ENCODE peak calls at places on chromosome 1, in seven cellular contexts. V is NCI-H1694 treated with DMSO at 0.1 percent for 48 hours; E is stimulated activated CD8-positive, alpha-beta memory T cell treated with anti-CD3 and anti-CD28 coated beads, Interleukin-15, amount 100 ng/mL, for 1 hour; W is upper lobe of right lung; M is RKO; S is AG08396; O is HepG2. I is an unnamed sample.

GRCh38 chr1:28582248-28582615 is 9.8 kb upstream of the RAB42 start:
- DNase-seq in E (no peak), O (no peak), M (peak), V (peak), S (peak), W (no peak), I (peak)

GRCh38 chr1:18814340-18815202 is 44.9 kb downstream of the TAS1R2 start:
- DNase-seq in S (no peak), V (no peak), E (no peak), W (no peak), M (no peak), O (no peak), I (no peak)

GRCh38 chr1:225447001-225447615 is 19.3 kb upstream of the LBR start:
- DNase-seq in V (no peak), M (no peak), E (no peak), O (no peak), S (no peak), W (peak), I (no peak)

GRCh38 chr1:181469829-181470228 is 13.5 kb upstream of the CACNA1E start:
- DNase-seq in M (no peak), S (peak), W (no peak), E (no peak), O (no peak), V (no peak), I (no peak)

GRCh38 chr1:212471286-212471685 is 38.6 kb downstream of the NENF start:
- DNase-seq in W (peak), S (no peak), V (no peak), E (no peak), M (no peak), O (no peak), I (no peak)

GRCh38 chr1:176795929-176796328 is 333.0 kb downstream of the PAPPA2 start:
- DNase-seq in V (no peak), M (peak), W (no peak), O (no peak), E (no peak), S (no peak), I (no peak)

GRCh38 chr1:64474639-64475038 is 4.7 kb downstream of the CACHD1 start:
- DNase-seq in V (no peak), W (peak), E (no peak), M (no peak), O (no peak), S (no peak), I (peak)

GRCh38 chr1:210978316-210978993 is 155.5 kb downstream of the KCNH1 start:
- DNase-seq in E (no peak), V (no peak), O (no peak), S (no peak), M (no peak), W (no peak), I (no peak)

GRCh38 chr1:180633092-180634045 is 1.5 kb downstream of the XPR1 start:
- DNase-seq in E (no peak), S (peak), V (peak), O (no peak), W (no peak), M (peak), I (no peak)

GRCh38 chr1:66283583-66284041 is 250.3 kb upstream of the SGIP1 start:
- DNase-seq in V (no peak), O (no peak), S (no peak), M (no peak), W (no peak), E (no peak), I (no peak)

GRCh38 chr1:89704014-89704413 is 71.1 kb downstream of the LRRC8C start:
- DNase-seq in V (no peak), W (no peak), O (no peak), M (no peak), S (no peak), E (no peak), I (no peak)

GRCh38 chr1:116496380-116496779 is 74.4 kb downstream of the CD58 start:
- DNase-seq in V (no peak), S (no peak), W (no peak), O (peak), E (no peak), M (no peak), I (no peak)

GRCh38 chr1:178417858-178418257 is 78.9 kb downstream of the CLEC20A start:
- DNase-seq in S (peak), E (no peak), W (no peak), M (peak), O (peak), V (no peak), I (no peak)

GRCh38 chr1:153260980-153261792 is 1.7 kb downstream of the LORICRIN start:
- DNase-seq in O (no peak), W (peak), M (no peak), V (no peak), E (no peak), S (peak), I (no peak)

GRCh38 chr1:12507631-12508030 is 110.4 kb downstream of the DHRS3 start:
- DNase-seq in O (no peak), E (no peak), M (no peak), S (no peak), V (no peak), W (no peak), I (no peak)

GRCh38 chr1:223216482-223217205 is 73.6 kb upstream of the TLR5 start:
- DNase-seq in V (peak), O (no peak), E (no peak), W (no peak), S (no peak), M (no peak), I (no peak)

GRCh38 chr1:24898152-24898908 is 31.7 kb downstream of the RUNX3 start:
- DNase-seq in W (peak), S (peak), E (no peak), M (peak), V (no peak), O (no peak), I (peak)

GRCh38 chr1:200888349-200888838 is 6.3 kb upstream of the INAVA start:
- DNase-seq in E (peak), O (peak), W (no peak), V (no peak), M (no peak), S (no peak), I (peak)

GRCh38 chr1:15261155-15262002 is 14.4 kb downstream of the FHAD1 start:
- DNase-seq in O (peak), M (peak), W (peak), V (no peak), E (no peak), S (no peak), I (peak)

GRCh38 chr1:39129514-39129913 is 75.0 kb upstream of the MACF1 start:
- DNase-seq in V (no peak), E (no peak), W (no peak), M (peak), O (no peak), S (peak), I (no peak)

GRCh38 chr1:35120458-35121133 is 41.4 kb downstream of the ZMYM1 start:
- DNase-seq in S (peak), W (no peak), O (peak), V (no peak), E (no peak), M (no peak), I (peak)

GRCh38 chr1:29647581-29647980 is 411.3 kb downstream of the PTPRU start:
- DNase-seq in W (no peak), E (no peak), O (no peak), M (no peak), S (no peak), V (no peak), I (no peak)

GRCh38 chr1:43590389-43590788 is 59.6 kb upstream of the KDM4A start:
- DNase-seq in M (no peak), S (no peak), W (no peak), E (no peak), O (peak), V (no peak), I (no peak)

GRCh38 chr1:170698711-170699275 is 34.9 kb downstream of the PRRX1 start:
- DNase-seq in M (no peak), W (no peak), E (no peak), S (no peak), V (no peak), O (no peak), I (no peak)

GRCh38 chr1:9990944-9991343 is 6.1 kb upstream of the RBP7 start:
- DNase-seq in E (no peak), O (no peak), M (no peak), W (no peak), S (no peak), V (no peak), I (no peak)

GRCh38 chr1:225428066-225428878 is 434 bp upstream of the LBR start:
- DNase-seq in S (peak), M (peak), E (peak), W (peak), O (peak), V (peak), I (peak)

GRCh38 chr1:24971539-24971938 is 41.5 kb upstream of the RUNX3 start:
- DNase-seq in M (no peak), S (no peak), W (no peak), V (no peak), E (no peak), O (no peak), I (no peak)

GRCh38 chr1:31412732-31413404 is at the start of gene SERINC2:
- DNase-seq in S (peak), W (peak), O (no peak), V (no peak), M (no peak), E (no peak), I (peak)

GRCh38 chr1:99756598-99756997 is 9.8 kb downstream of the FRRS1 start:
- DNase-seq in V (no peak), W (no peak), S (no peak), O (no peak), E (no peak), M (peak), I (no peak)

GRCh38 chr1:113617438-113618141 is 141.7 kb downstream of the PHTF1 start:
- DNase-seq in M (no peak), O (no peak), V (no peak), E (no peak), S (peak), W (no peak), I (no peak)

GRCh38 chr1:19979494-19979977 is at the start of gene PLA2G2A:
- DNase-seq in M (no peak), W (no peak), S (no peak), V (no peak), O (peak), E (no peak), I (peak)

GRCh38 chr1:71413441-71414170 is 332.8 kb upstream of the ZRANB2 start:
- DNase-seq in W (no peak), E (no peak), V (no peak), O (no peak), S (no peak), M (no peak), I (no peak)

GRCh38 chr1:7745783-7746182 is 25.3 kb upstream of the VAMP3 start:
- DNase-seq in W (no peak), M (no peak), E (no peak), S (no peak), O (no peak), V (no peak), I (no peak)

GRCh38 chr1:239987103-239987745 is 104.5 kb upstream of the FMN2 start:
- DNase-seq in M (peak), V (peak), S (peak), O (peak), W (no peak), E (no peak), I (peak)

GRCh38 chr1:15617874-15618684 is 821 bp downstream of the DDI2 start:
- DNase-seq in S (peak), W (peak), M (peak), O (peak), E (no peak), V (peak), I (peak)

GRCh38 chr1:4025752-4026151 is 125.7 kb upstream of the C1orf174 start:
- DNase-seq in M (no peak), V (no peak), S (no peak), O (no peak), E (no peak), W (no peak), I (no peak)

GRCh38 chr1:38814444-38814983 is 45.1 kb downstream of the RRAGC start:
- DNase-seq in S (no peak), E (no peak), W (no peak), M (no peak), O (no peak), V (no peak), I (no peak)

GRCh38 chr1:4801192-4801924 is 146.9 kb downstream of the AJAP1 start:
- DNase-seq in V (no peak), M (no peak), E (no peak), S (no peak), W (peak), O (no peak), I (peak)